ENCODE peak calls at places on chromosomes 12 and 14, in nine cellular contexts. One of them, this sample, is unnamed. For H3K4me1, the result is how much of the 10 kb centered on the place peaks cover.

GRCh38 chr12:100926669-100927248 is 132.2 kb downstream of the ANO4 start:
- DNase-seq in sigmoid colon: no peak
- DNase-seq in Panc1: no peak
- DNase-seq in esophagus muscularis mucosa: no peak
- DNase-seq in GM12878: no peak
- DNase-seq in endothelial cell of umbilical vein: peak
- DNase-seq in stomach: no peak
- DNase-seq in transverse colon: peak
- DNase-seq in breast epithelium: no peak
- DNase-seq in this sample: no peak

GRCh38 chr14:105169776-105170655 is 1.4 kb upstream of the JAG2 start:
- DNase-seq in sigmoid colon: no peak
- DNase-seq in Panc1: no peak
- DNase-seq in esophagus muscularis mucosa: no peak
- DNase-seq in GM12878: no peak
- DNase-seq in endothelial cell of umbilical vein: no peak
- DNase-seq in stomach: no peak
- DNase-seq in transverse colon: no peak
- DNase-seq in breast epithelium: no peak
- DNase-seq in this sample: no peak

GRCh38 chr12:67774983-67775587 is 126.5 kb downstream of the DYRK2 start:
- DNase-seq in sigmoid colon: no peak
- DNase-seq in Panc1: no peak
- DNase-seq in esophagus muscularis mucosa: no peak
- DNase-seq in GM12878: no peak
- DNase-seq in endothelial cell of umbilical vein: no peak
- DNase-seq in stomach: no peak
- DNase-seq in transverse colon: no peak
- DNase-seq in breast epithelium: no peak
- DNase-seq in this sample: no peak

GRCh38 chr12:38903596-38903995 is 1.8 kb downstream of the CPNE8 start:
- DNase-seq in sigmoid colon: no peak
- DNase-seq in Panc1: no peak
- DNase-seq in esophagus muscularis mucosa: no peak
- DNase-seq in GM12878: no peak
- DNase-seq in endothelial cell of umbilical vein: peak
- DNase-seq in stomach: no peak
- DNase-seq in transverse colon: no peak
- DNase-seq in breast epithelium: no peak
- DNase-seq in this sample: no peak

GRCh38 chr14:55588259-55588699 is 8.3 kb downstream of the KTN1 start:
- DNase-seq in sigmoid colon: no peak
- DNase-seq in Panc1: no peak
- DNase-seq in esophagus muscularis mucosa: no peak
- DNase-seq in GM12878: no peak
- DNase-seq in endothelial cell of umbilical vein: no peak
- DNase-seq in stomach: no peak
- DNase-seq in transverse colon: no peak
- DNase-seq in breast epithelium: no peak
- DNase-seq in this sample: no peak

GRCh38 chr12:128644664-128645296 is 179.0 kb downstream of the SLC15A4 start:
- DNase-seq in sigmoid colon: no peak
- DNase-seq in Panc1: peak
- DNase-seq in esophagus muscularis mucosa: no peak
- DNase-seq in GM12878: no peak
- DNase-seq in endothelial cell of umbilical vein: no peak
- DNase-seq in stomach: peak
- DNase-seq in transverse colon: peak
- DNase-seq in breast epithelium: no peak
- DNase-seq in this sample: no peak

GRCh38 chr12:83826112-83826511 is 1086.5 kb downstream of the SLC6A15 start:
- DNase-seq in sigmoid colon: no peak
- DNase-seq in Panc1: peak
- DNase-seq in esophagus muscularis mucosa: no peak
- DNase-seq in GM12878: no peak
- DNase-seq in endothelial cell of umbilical vein: peak
- DNase-seq in stomach: peak
- DNase-seq in transverse colon: no peak
- DNase-seq in breast epithelium: no peak
- DNase-seq in this sample: no peak

GRCh38 chr14:35220027-35220676 is 72.0 kb upstream of the PSMA6 start:
- DNase-seq in sigmoid colon: no peak
- DNase-seq in Panc1: no peak
- DNase-seq in esophagus muscularis mucosa: no peak
- DNase-seq in GM12878: no peak
- DNase-seq in endothelial cell of umbilical vein: no peak
- DNase-seq in stomach: no peak
- DNase-seq in transverse colon: no peak
- DNase-seq in breast epithelium: no peak
- DNase-seq in this sample: no peak

GRCh38 chr12:47904647-47905312 is at the start of gene VDR:
- DNase-seq in sigmoid colon: peak
- DNase-seq in Panc1: peak
- DNase-seq in esophagus muscularis mucosa: peak
- DNase-seq in GM12878: no peak
- DNase-seq in endothelial cell of umbilical vein: peak
- DNase-seq in stomach: peak
- DNase-seq in transverse colon: peak
- DNase-seq in breast epithelium: peak
- DNase-seq in this sample: peak

GRCh38 chr12:98352835-98353234 is 162.6 kb upstream of the TMPO start:
- DNase-seq in sigmoid colon: no peak
- DNase-seq in Panc1: no peak
- DNase-seq in esophagus muscularis mucosa: no peak
- DNase-seq in GM12878: no peak
- DNase-seq in endothelial cell of umbilical vein: no peak
- DNase-seq in stomach: no peak
- DNase-seq in transverse colon: no peak
- DNase-seq in breast epithelium: no peak
- DNase-seq in this sample: no peak

GRCh38 chr12:3032770-3033537 is 44.2 kb upstream of the TSPAN9 start:
- DNase-seq in sigmoid colon: no peak
- DNase-seq in Panc1: no peak
- DNase-seq in esophagus muscularis mucosa: no peak
- DNase-seq in GM12878: no peak
- DNase-seq in endothelial cell of umbilical vein: peak
- DNase-seq in stomach: no peak
- DNase-seq in transverse colon: no peak
- DNase-seq in breast epithelium: no peak
- DNase-seq in this sample: no peak

GRCh38 chr14:47929334-47929733 is 253.9 kb upstream of the MDGA2 start:
- DNase-seq in sigmoid colon: no peak
- DNase-seq in Panc1: no peak
- DNase-seq in esophagus muscularis mucosa: no peak
- DNase-seq in GM12878: peak
- DNase-seq in endothelial cell of umbilical vein: no peak
- DNase-seq in stomach: no peak
- DNase-seq in transverse colon: no peak
- DNase-seq in breast epithelium: no peak
- DNase-seq in this sample: no peak

GRCh38 chr12:6370994-6371754 is 4.2 kb downstream of the SCNN1A start:
- DNase-seq in sigmoid colon: peak
- DNase-seq in Panc1: peak
- DNase-seq in esophagus muscularis mucosa: no peak
- DNase-seq in GM12878: peak
- DNase-seq in endothelial cell of umbilical vein: peak
- DNase-seq in stomach: peak
- DNase-seq in transverse colon: peak
- DNase-seq in breast epithelium: no peak
- DNase-seq in this sample: no peak

GRCh38 chr14:99101826-99102461 is 170.1 kb downstream of the BCL11B start:
- DNase-seq in sigmoid colon: no peak
- DNase-seq in Panc1: no peak
- DNase-seq in esophagus muscularis mucosa: no peak
- DNase-seq in GM12878: no peak
- DNase-seq in endothelial cell of umbilical vein: no peak
- DNase-seq in stomach: no peak
- DNase-seq in transverse colon: no peak
- DNase-seq in breast epithelium: no peak
- DNase-seq in this sample: no peak

DNA sequence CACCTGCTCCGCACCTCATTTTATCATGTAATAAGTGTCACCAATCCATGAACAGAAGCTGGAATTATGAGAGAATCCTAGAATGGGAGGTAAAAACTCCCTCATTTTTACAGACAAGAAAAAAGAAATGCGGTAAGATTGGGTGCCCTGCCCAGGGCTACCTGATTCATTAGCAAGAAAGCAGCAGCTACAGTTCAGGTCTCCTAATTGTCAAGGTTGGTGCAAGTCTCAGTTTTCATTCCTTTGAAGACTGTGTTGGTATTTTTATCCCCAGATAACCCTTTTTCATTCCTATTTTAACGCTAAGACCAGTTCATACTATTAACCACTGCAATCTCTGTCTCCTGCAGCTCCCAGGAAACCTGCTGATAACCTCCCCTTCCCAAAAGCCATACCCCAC is 6.9 kb downstream of the DUSP6 start:
- DNase-seq in sigmoid colon: no peak
- DNase-seq in Panc1: no peak
- DNase-seq in esophagus muscularis mucosa: no peak
- DNase-seq in GM12878: no peak
- DNase-seq in endothelial cell of umbilical vein: no peak
- DNase-seq in stomach: no peak
- DNase-seq in transverse colon: no peak
- DNase-seq in breast epithelium: no peak
- DNase-seq in this sample: no peak
- H3K4me1 ChIP-seq in sigmoid colon: under half
- H3K4me1 ChIP-seq in Panc1: under half
- H3K4me1 ChIP-seq in esophagus muscularis mucosa: half or more
- H3K4me1 ChIP-seq in GM12878: under half
- H3K4me1 ChIP-seq in endothelial cell of umbilical vein: under half
- H3K4me1 ChIP-seq in stomach: under half
- H3K4me1 ChIP-seq in transverse colon: under half
- H3K4me1 ChIP-seq in breast epithelium: under half
- H3K4me1 ChIP-seq in this sample: under half

DNA sequence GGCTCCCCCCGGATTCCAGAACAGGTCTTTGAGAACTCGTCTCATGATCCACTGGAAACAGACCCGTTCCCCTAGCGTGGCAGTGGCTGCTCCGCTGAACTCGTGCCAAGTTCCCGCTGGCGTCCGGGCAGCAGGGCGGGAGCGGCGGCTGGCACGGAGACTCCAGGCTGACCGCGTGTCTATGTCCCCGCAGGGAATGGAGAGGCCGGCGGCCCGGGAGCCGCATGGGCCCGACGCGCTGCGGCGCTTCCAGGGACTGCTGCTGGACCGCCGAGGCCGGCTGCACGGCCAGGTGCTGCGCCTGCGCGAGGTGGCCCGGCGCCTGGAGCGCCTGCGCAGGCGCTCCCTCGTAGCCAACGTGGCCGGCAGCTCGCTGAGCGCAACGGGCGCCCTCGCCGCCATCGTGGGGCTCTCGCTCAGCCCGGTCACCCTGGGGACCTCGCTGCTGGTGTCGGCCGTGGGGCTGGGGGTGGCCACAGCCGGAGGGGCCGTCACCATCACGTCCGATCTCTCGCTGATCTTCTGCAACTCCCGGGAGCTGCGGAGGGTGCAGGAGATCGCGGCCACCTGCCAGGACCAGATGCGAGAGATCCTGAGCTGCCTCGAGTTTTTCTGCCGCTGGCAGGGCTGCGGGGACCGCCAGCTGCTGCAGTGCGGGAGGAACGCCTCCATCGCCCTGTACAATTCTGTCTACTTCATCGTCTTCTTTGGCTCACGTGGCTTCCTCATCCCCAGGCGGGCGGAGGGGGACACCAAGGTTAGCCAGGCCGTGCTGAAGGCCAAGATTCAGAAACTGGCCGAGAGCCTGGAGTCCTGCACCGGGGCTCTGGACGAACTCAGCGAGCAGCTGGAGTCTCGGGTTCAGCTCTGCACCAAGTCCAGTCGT is 1.5 kb downstream of the APOLD1 start:
- DNase-seq in sigmoid colon: peak
- DNase-seq in Panc1: no peak
- DNase-seq in esophagus muscularis mucosa: no peak
- DNase-seq in GM12878: no peak
- DNase-seq in endothelial cell of umbilical vein: peak
- DNase-seq in stomach: peak
- DNase-seq in transverse colon: peak
- DNase-seq in breast epithelium: peak
- DNase-seq in this sample: peak
- H3K27ac ChIP-seq in sigmoid colon: peak
- H3K27ac ChIP-seq in Panc1: peak
- H3K27ac ChIP-seq in esophagus muscularis mucosa: peak
- H3K27ac ChIP-seq in GM12878: peak
- H3K27ac ChIP-seq in endothelial cell of umbilical vein: peak
- H3K27ac ChIP-seq in stomach: peak
- H3K27ac ChIP-seq in transverse colon: peak
- H3K27ac ChIP-seq in breast epithelium: peak
- H3K27ac ChIP-seq in this sample: peak

GRCh38 chr12:57111046-57111698 is at the start of gene STAT6:
- DNase-seq in sigmoid colon: peak
- DNase-seq in Panc1: no peak
- DNase-seq in esophagus muscularis mucosa: peak
- DNase-seq in GM12878: no peak
- DNase-seq in endothelial cell of umbilical vein: peak
- DNase-seq in stomach: peak
- DNase-seq in transverse colon: peak
- DNase-seq in breast epithelium: peak
- DNase-seq in this sample: peak
- TF ChIP-seq POLR2AphosphoS5 in sigmoid colon: peak
- TF ChIP-seq POLR2AphosphoS5 in Panc1: no peak
- TF ChIP-seq POLR2AphosphoS5 in esophagus muscularis mucosa: no peak
- TF ChIP-seq POLR2AphosphoS5 in GM12878: peak
- TF ChIP-seq POLR2AphosphoS5 in endothelial cell of umbilical vein: peak
- TF ChIP-seq POLR2AphosphoS5 in stomach: peak
- TF ChIP-seq POLR2AphosphoS5 in transverse colon: peak
- TF ChIP-seq POLR2AphosphoS5 in breast epithelium: no peak
- TF ChIP-seq POLR2AphosphoS5 in this sample: no peak

GRCh38 chr12:53622724-53623123 is 3.5 kb downstream of the ATF7 start:
- DNase-seq in sigmoid colon: no peak
- DNase-seq in Panc1: no peak
- DNase-seq in esophagus muscularis mucosa: no peak
- DNase-seq in GM12878: no peak
- DNase-seq in endothelial cell of umbilical vein: no peak
- DNase-seq in stomach: no peak
- DNase-seq in transverse colon: no peak
- DNase-seq in breast epithelium: no peak
- DNase-seq in this sample: no peak

GRCh38 chr12:53624956-53625355 is 1.2 kb downstream of the ATF7 start:
- DNase-seq in sigmoid colon: no peak
- DNase-seq in Panc1: no peak
- DNase-seq in esophagus muscularis mucosa: peak
- DNase-seq in GM12878: no peak
- DNase-seq in endothelial cell of umbilical vein: peak
- DNase-seq in stomach: no peak
- DNase-seq in transverse colon: no peak
- DNase-seq in breast epithelium: no peak
- DNase-seq in this sample: no peak

GRCh38 chr12:53623986-53624385 is 2.2 kb downstream of the ATF7 start:
- DNase-seq in sigmoid colon: no peak
- DNase-seq in Panc1: no peak
- DNase-seq in esophagus muscularis mucosa: no peak
- DNase-seq in GM12878: no peak
- DNase-seq in endothelial cell of umbilical vein: peak
- DNase-seq in stomach: no peak
- DNase-seq in transverse colon: no peak
- DNase-seq in breast epithelium: no peak
- DNase-seq in this sample: no peak

GRCh38 chr12:53624453-53624852 is 1.7 kb downstream of the ATF7 start:
- DNase-seq in sigmoid colon: no peak
- DNase-seq in Panc1: no peak
- DNase-seq in esophagus muscularis mucosa: no peak
- DNase-seq in GM12878: no peak
- DNase-seq in endothelial cell of umbilical vein: no peak
- DNase-seq in stomach: no peak
- DNase-seq in transverse colon: no peak
- DNase-seq in breast epithelium: no peak
- DNase-seq in this sample: no peak

GRCh38 chr12:53623526-53623925 is 2.7 kb downstream of the ATF7 start:
- DNase-seq in sigmoid colon: no peak
- DNase-seq in Panc1: no peak
- DNase-seq in esophagus muscularis mucosa: no peak
- DNase-seq in GM12878: no peak
- DNase-seq in endothelial cell of umbilical vein: peak
- DNase-seq in stomach: no peak
- DNase-seq in transverse colon: no peak
- DNase-seq in breast epithelium: no peak
- DNase-seq in this sample: no peak
- H3K4me1 ChIP-seq in sigmoid colon: under half
- H3K4me1 ChIP-seq in Panc1: under half
- H3K4me1 ChIP-seq in esophagus muscularis mucosa: half or more
- H3K4me1 ChIP-seq in GM12878: under half
- H3K4me1 ChIP-seq in endothelial cell of umbilical vein: under half
- H3K4me1 ChIP-seq in stomach: under half
- H3K4me1 ChIP-seq in transverse colon: under half
- H3K4me1 ChIP-seq in breast epithelium: under half
- H3K4me1 ChIP-seq in this sample: under half